ENCODE peak calls at places on chromosomes 3 and 15, in ten cellular contexts. D, T, C, A, F, O, Y, V, H and B are unnamed samples. For H3K4me1, the result is how much of the 10 kb centered on the place peaks cover.

GRCh38 chr15:66832679-66833078 is 130.6 kb downstream of the SMAD6 start:
- DNase-seq in A (no peak), F (no peak), O (no peak), H (no peak), V (no peak), T (no peak), D (no peak), Y (peak), C (no peak), B (no peak)

GRCh38 chr15:56249080-56249479 is 5.4 kb upstream of the RFX7 start:
- DNase-seq in A (no peak), F (peak), D (no peak), C (no peak), O (no peak), V (peak), Y (peak), T (peak), H (no peak), B (no peak)

GRCh38 chr3:113746955-113747718 is at the start of gene ATP6V1A:
- DNase-seq in F (peak), H (peak), T (peak), A (peak), Y (no peak), D (peak), C (peak), V (peak), O (peak), B (peak)

GRCh38 chr3:172550347-172550943 is 27.2 kb upstream of the TNFSF10 start:
- DNase-seq in Y (peak), D (no peak), C (no peak), T (no peak), A (peak), V (peak), H (no peak), F (no peak), O (no peak), B (no peak)

GRCh38 chr15:32919749-32920414 is 202.1 kb downstream of the GREM1 start:
- DNase-seq in Y (peak), C (no peak), H (no peak), D (no peak), T (no peak), F (no peak), V (no peak), A (no peak), O (no peak), B (no peak)

GRCh38 chr3:184239710-184240109 is 9.1 kb downstream of the ALG3 start:
- DNase-seq in H (no peak), F (no peak), Y (no peak), V (no peak), A (no peak), T (no peak), D (no peak), O (no peak), C (peak), B (no peak)

GRCh38 chr3:85709483-85709882 is 750.7 kb downstream of the CADM2 start:
- DNase-seq in A (no peak), O (no peak), D (no peak), C (no peak), V (no peak), Y (no peak), H (no peak), F (no peak), T (no peak), B (no peak)

GRCh38 chr3:190626951-190627620 is 113.2 kb downstream of the IL1RAP start:
- DNase-seq in H (no peak), T (no peak), O (no peak), V (no peak), C (no peak), A (no peak), D (no peak), Y (no peak), F (no peak), B (no peak)

GRCh38 chr3:3998140-3998977 is 199.1 kb downstream of the LRRN1 start:
- DNase-seq in F (peak), T (peak), C (no peak), Y (peak), A (no peak), H (peak), O (no peak), D (no peak), V (peak), B (peak)

GRCh38 chr3:117995795-117996194 is 1038.9 kb downstream of the IGSF11 start:
- DNase-seq in T (no peak), Y (no peak), H (no peak), O (no peak), A (no peak), C (no peak), V (no peak), D (no peak), F (no peak), B (no peak)

GRCh38 chr15:69648775-69649735 is 196.4 kb downstream of the RPLP1 start:
- DNase-seq in D (no peak), V (peak), H (no peak), Y (no peak), O (no peak), A (no peak), F (peak), T (peak), C (no peak), B (no peak)

GRCh38 chr15:37900286-37901221 is 33.9 kb upstream of the TMCO5A start:
- DNase-seq in C (no peak), F (no peak), Y (peak), O (no peak), H (no peak), V (peak), T (no peak), D (no peak), A (peak), B (no peak)

GRCh38 chr3:169238562-169238961 is 424.9 kb downstream of the MECOM start:
- DNase-seq in V (no peak), F (no peak), T (no peak), Y (no peak), D (no peak), C (no peak), H (no peak), A (no peak), O (no peak), B (no peak)

GRCh38 chr3:46372492-46373359 is 2.0 kb downstream of the CCR5 start:
- DNase-seq in D (no peak), H (peak), T (peak), V (no peak), F (no peak), O (no peak), C (no peak), Y (peak), A (no peak), B (no peak)

GRCh38 chr3:66483006-66483928 is 17.6 kb downstream of the LRIG1 start:
- DNase-seq in O (peak), C (no peak), V (no peak), A (no peak), T (peak), H (no peak), F (no peak), Y (peak), D (peak), B (no peak)

GRCh38 chr15:60840306-60840702 is 361.4 kb upstream of the ICE2 start:
- DNase-seq in C (no peak), O (no peak), T (no peak), V (no peak), H (no peak), A (no peak), Y (peak), D (no peak), F (peak), B (no peak)

GRCh38 chr3:42654331-42655201 is 1.1 kb downstream of the ZBTB47 start:
- DNase-seq in C (no peak), T (no peak), F (peak), H (peak), Y (peak), D (peak), A (no peak), O (peak), V (peak), B (no peak)

GRCh38 chr3:42078686-42079085 is 12.5 kb upstream of the TRAK1 start:
- DNase-seq in T (no peak), F (peak), H (no peak), O (no peak), C (no peak), A (no peak), Y (no peak), D (no peak), V (no peak), B (no peak)

GRCh38 chr3:51729005-51729633 is 22.3 kb downstream of the GRM2 start:
- DNase-seq in Y (no peak), C (no peak), D (no peak), O (no peak), F (no peak), V (no peak), H (no peak), A (no peak), T (no peak), B (no peak)

GRCh38 chr3:133925960-133926735 is 30.5 kb upstream of the RAB6B start:
- DNase-seq in O (no peak), V (no peak), C (no peak), H (no peak), D (no peak), A (no peak), F (no peak), T (no peak), Y (no peak), B (no peak)

GRCh38 chr3:132255041-132255745 is 62.0 kb upstream of the ACP3 start:
- DNase-seq in T (no peak), F (no peak), D (no peak), V (peak), C (no peak), H (no peak), A (no peak), O (no peak), Y (peak), B (no peak)

GRCh38 chr3:46416134-46417119 is 9.4 kb downstream of the CCRL2 start:
- DNase-seq in C (no peak), A (no peak), Y (no peak), H (no peak), V (no peak), T (peak), D (no peak), O (no peak), F (no peak), B (no peak)

GRCh38 chr3:141812091-141812490 is 48.9 kb downstream of the GRK7 start:
- DNase-seq in F (no peak), C (no peak), D (no peak), A (no peak), V (no peak), T (no peak), Y (no peak), H (no peak), O (no peak), B (no peak)

GRCh38 chr3:11648735-11649134 is 5.0 kb upstream of the VGLL4 start:
- DNase-seq in A (no peak), H (no peak), D (no peak), O (no peak), F (no peak), V (no peak), T (no peak), C (no peak), Y (no peak), B (no peak)

GRCh38 chr3:147945968-147946519 is 536.9 kb downstream of the ZIC1 start:
- DNase-seq in Y (peak), F (peak), D (peak), O (peak), T (peak), A (peak), H (no peak), C (no peak), V (peak), B (no peak)

GRCh38 chr3:187960820-187961219 is 193.1 kb upstream of the LPP start:
- DNase-seq in C (no peak), Y (peak), T (no peak), V (no peak), D (no peak), H (no peak), F (no peak), A (no peak), O (no peak), B (no peak)

GRCh38 chr3:28207000-28207733 is 34.3 kb upstream of the CMC1 start:
- DNase-seq in C (no peak), F (no peak), V (no peak), D (no peak), A (no peak), Y (no peak), T (no peak), O (no peak), H (no peak), B (no peak)

GRCh38 chr15:34732430-34732829 is 22.4 kb downstream of the GJD2 start:
- DNase-seq in Y (no peak), H (no peak), O (no peak), T (no peak), A (no peak), C (no peak), V (no peak), D (no peak), F (no peak), B (no peak)

GRCh38 chr15:94119215-94119815 is 112.0 kb upstream of the MCTP2 start:
- DNase-seq in Y (no peak), V (no peak), T (no peak), C (no peak), D (peak), H (no peak), A (no peak), O (peak), F (no peak), B (no peak)

GRCh38 chr3:20482350-20482749 is 296.3 kb upstream of the SGO1 start:
- DNase-seq in F (no peak), C (no peak), O (no peak), V (no peak), Y (no peak), D (no peak), A (no peak), T (no peak), H (no peak), B (no peak)

GRCh38 chr15:25556136-25556535 is 117.3 kb upstream of the UBE3A start:
- DNase-seq in O (no peak), A (no peak), V (no peak), T (no peak), D (no peak), H (no peak), C (no peak), F (no peak), Y (no peak), B (no peak)

GRCh38 chr3:152538518-152538917 is 269.8 kb downstream of the MBNL1 start:
- DNase-seq in C (no peak), T (no peak), V (no peak), D (no peak), A (no peak), Y (no peak), H (no peak), F (no peak), O (no peak), B (no peak)

GRCh38 chr15:94667109-94667508 is 435.7 kb downstream of the MCTP2 start:
- DNase-seq in A (no peak), O (no peak), Y (no peak), V (no peak), D (no peak), T (no peak), H (no peak), F (no peak), C (no peak), B (no peak)

GRCh38 chr3:40379674-40380306 is 7.2 kb upstream of the ENTPD3 start:
- DNase-seq in T (no peak), V (no peak), F (no peak), D (no peak), H (no peak), Y (no peak), A (no peak), C (no peak), O (no peak), B (no peak)

GRCh38 chr15:69729167-69729748 is 276.6 kb downstream of the RPLP1 start:
- DNase-seq in O (no peak), T (peak), D (peak), A (peak), Y (peak), V (peak), F (peak), C (peak), H (peak), B (peak)

GRCh38 chr3:69719723-69720122 is 19.5 kb upstream of the MITF start:
- DNase-seq in O (no peak), H (no peak), Y (no peak), C (no peak), D (no peak), T (no peak), A (no peak), V (no peak), F (no peak), B (no peak)

GRCh38 chr3:134359121-134360010 is 14.9 kb downstream of the AMOTL2 start:
- DNase-seq in C (peak), F (no peak), Y (no peak), O (no peak), H (no peak), D (no peak), V (no peak), T (no peak), A (no peak), B (no peak)

GRCh38 chr15:39502616-39503195 is 78.2 kb upstream of the THBS1 start:
- DNase-seq in H (no peak), O (no peak), D (no peak), A (no peak), Y (peak), V (no peak), T (no peak), C (no peak), F (no peak), B (no peak)
- H3K4me1 ChIP-seq in H (under half), O (under half), D (under half), A (under half), Y (under half), V (under half), T (under half), C (under half), F (under half), B (under half)

DNA sequence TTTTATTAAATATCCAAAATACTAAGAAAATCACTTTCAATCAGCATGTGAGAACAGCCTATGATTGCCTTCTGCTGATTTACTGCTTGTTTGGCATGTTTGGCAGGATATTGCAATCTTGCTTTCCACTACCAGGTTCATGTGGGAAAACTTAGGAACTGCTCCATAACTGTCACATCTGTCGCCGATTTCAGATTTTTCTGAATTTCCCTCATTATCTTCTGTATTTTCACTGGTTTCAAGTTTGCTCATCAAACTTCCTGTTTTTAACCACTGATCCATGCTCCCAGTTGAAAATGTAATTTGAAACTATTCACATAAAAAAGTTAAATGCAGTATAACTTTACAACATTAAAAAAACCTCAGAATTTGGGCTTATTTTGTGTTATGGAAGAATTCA is 93.0 kb downstream of the NFKBIZ start:
- DNase-seq in T (no peak), F (no peak), D (no peak), C (no peak), O (no peak), Y (no peak), V (no peak), H (no peak), A (no peak), B (no peak)
- H3K4me1 ChIP-seq in T (under half), F (under half), D (under half), C (under half), O (under half), Y (under half), V (under half), H (half or more), A (under half), B (half or more)

GRCh38 chr3:65178703-65179102 is 490.9 kb upstream of the ADAMTS9 start:
- DNase-seq in D (no peak), C (no peak), H (no peak), Y (peak), F (no peak), T (peak), V (no peak), A (no peak), O (no peak), B (no peak)
- H3K4me1 ChIP-seq in D (under half), C (under half), H (under half), Y (under half), F (under half), T (under half), V (under half), A (under half), O (under half), B (under half)

GRCh38 chr15:81314378-81314777 is 9.6 kb downstream of the STARD5 start:
- DNase-seq in V (no peak), H (no peak), O (no peak), F (no peak), D (no peak), Y (no peak), A (no peak), T (no peak), C (no peak), B (no peak)

GRCh38 chr15:81312790-81313543 is 11.0 kb downstream of the STARD5 start:
- DNase-seq in V (peak), H (no peak), F (no peak), Y (peak), A (peak), C (peak), O (peak), T (no peak), D (peak), B (no peak)

GRCh38 chr15:81315452-81316203 is 8.3 kb downstream of the STARD5 start:
- DNase-seq in H (no peak), T (no peak), Y (no peak), O (no peak), V (no peak), D (no peak), F (no peak), C (no peak), A (no peak), B (no peak)

GRCh38 chr15:81311834-81312459 is 12.0 kb downstream of the STARD5 start:
- DNase-seq in A (no peak), Y (no peak), H (no peak), C (no peak), O (no peak), F (no peak), V (no peak), T (no peak), D (no peak), B (no peak)

DNA sequence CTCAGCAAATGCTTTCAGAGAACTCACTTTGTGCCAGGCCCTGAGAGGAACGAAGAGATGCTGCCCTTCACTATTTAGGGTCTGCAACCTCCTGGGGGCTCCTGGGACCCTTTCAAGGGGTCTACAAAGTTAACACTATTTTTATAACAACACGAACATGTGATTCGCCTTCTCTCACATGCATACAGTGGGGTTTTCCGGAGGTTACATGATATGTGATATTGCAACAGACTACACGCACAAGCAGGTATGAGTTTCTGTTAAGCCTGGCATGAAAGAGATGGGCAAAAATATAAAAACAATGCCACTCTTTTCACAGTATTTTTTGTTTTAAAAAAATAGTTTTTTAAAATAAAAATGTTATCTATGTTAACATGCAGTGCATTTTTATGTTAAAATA is 10.3 kb downstream of the STARD5 start:
- DNase-seq in H (no peak), O (no peak), Y (no peak), C (no peak), V (no peak), D (no peak), F (no peak), A (no peak), T (no peak), B (no peak)
- H3K4me1 ChIP-seq in H (half or more), O (under half), Y (under half), C (under half), V (under half), D (under half), F (under half), A (under half), T (under half), B (under half)